ENCODE peak calls at places on chromosomes 5 and 9, in eight cellular contexts. P is WTC11; X is A549; I is lung microvascular endothelial cell; O is H9; Q is activated T-helper 1 cell treated with anti-CD3 and anti-CD28 coated beads, Interleukin-12 subunit alpha, Interleukin-12 subunit beta, Interleukin-2, Interleukin-4 antibody, amounts not matched to agents 30 ng/mL and 10 ng/mL and 1 ng/mL, durations not matched to agents 14 hours and 24 hours and 36 hours; Z is NCI-H748 treated with DMSO at 0.1 percent for 48 hours; N is activated CD4-positive, alpha-beta T cell treated with anti-CD3 and anti-CD28 coated beads, Interleukin-2, amount 50 U/mL, for 4 hours. G is an unnamed sample.

GRCh38 chr5:91670565-91670964 is 287.4 kb upstream of the ARRDC3 start:
- DNase-seq in N (no peak), P (peak), O (peak), I (no peak), Z (no peak), X (no peak), Q (no peak), G (peak)

GRCh38 chr9:78595200-78595945 is 298.4 kb downstream of the PSAT1 start:
- DNase-seq in X (no peak), P (no peak), Z (no peak), Q (no peak), O (no peak), I (no peak), N (no peak), G (no peak)

GRCh38 chr9:134592018-134592818 is 49.4 kb upstream of the COL5A1 start:
- DNase-seq in N (no peak), Z (no peak), P (no peak), I (no peak), Q (no peak), X (peak), O (no peak), G (no peak)

GRCh38 chr5:26205146-26205545 is 833.2 kb downstream of the CDH9 start:
- DNase-seq in N (no peak), Z (no peak), O (no peak), X (no peak), Q (no peak), P (no peak), I (no peak), G (no peak)

GRCh38 chr5:81787843-81788242 is 36.9 kb upstream of the SSBP2 start:
- DNase-seq in P (no peak), O (no peak), N (no peak), I (peak), Q (no peak), X (no peak), Z (no peak), G (peak)

GRCh38 chr5:113226337-113226736 is 208.5 kb downstream of the TSSK1B start:
- DNase-seq in P (no peak), Z (no peak), Q (no peak), O (no peak), N (no peak), X (no peak), I (no peak), G (no peak)

GRCh38 chr9:34377402-34377741 is 674 bp upstream of the MYORG start:
- DNase-seq in N (no peak), Z (no peak), I (no peak), Q (no peak), P (peak), X (peak), O (no peak), G (no peak)

GRCh38 chr9:715310-715709 is 126.2 kb upstream of the DMRT1 start:
- DNase-seq in Q (no peak), I (no peak), P (no peak), N (no peak), O (no peak), Z (no peak), X (no peak), G (no peak)

GRCh38 chr5:149711338-149711737 is 18.8 kb upstream of the PPARGC1B start:
- DNase-seq in X (no peak), I (no peak), N (no peak), Q (no peak), O (no peak), P (no peak), Z (no peak), G (no peak)

GRCh38 chr9:85743290-85744128 is 1.8 kb upstream of the AGTPBP1 start:
- DNase-seq in I (no peak), P (no peak), X (peak), N (no peak), Z (no peak), Q (no peak), O (peak), G (peak)

GRCh38 chr5:139985733-139986132 is 57.4 kb downstream of the NRG2 start:
- DNase-seq in X (peak), I (peak), Z (no peak), P (no peak), Q (no peak), O (no peak), N (no peak), G (no peak)

GRCh38 chr5:168991991-168992390 is 308.9 kb downstream of the SLIT3 start:
- DNase-seq in Q (no peak), I (no peak), X (no peak), O (no peak), N (no peak), P (no peak), Z (no peak), G (no peak)

GRCh38 chr9:76512826-76513225 is 53.8 kb downstream of the GCNT1 start:
- DNase-seq in P (no peak), I (no peak), Z (no peak), O (no peak), N (no peak), Q (no peak), X (no peak), G (no peak)

GRCh38 chr9:128802482-128802881 is 15.4 kb downstream of the TBC1D13 start:
- DNase-seq in I (no peak), Q (no peak), P (no peak), O (no peak), N (no peak), X (no peak), Z (no peak), G (no peak)

GRCh38 chr5:73722224-73722623 is 96.2 kb downstream of the ARHGEF28 start:
- DNase-seq in I (peak), Q (no peak), N (no peak), P (no peak), Z (no peak), X (no peak), O (no peak), G (no peak)

GRCh38 chr9:90038778-90039177 is 434.0 kb downstream of the GADD45G start:
- DNase-seq in X (no peak), O (no peak), N (no peak), Q (no peak), I (no peak), P (no peak), Z (peak), G (no peak)

GRCh38 chr9:122126340-122127333 is 32.9 kb downstream of the NDUFA8 start:
- DNase-seq in Z (no peak), P (peak), I (no peak), O (peak), Q (no peak), N (no peak), X (no peak), G (peak)

GRCh38 chr5:151040211-151040747 is 19.9 kb downstream of the GPX3 start:
- DNase-seq in O (no peak), Z (no peak), P (no peak), Q (no peak), X (peak), I (peak), N (no peak), G (no peak)

GRCh38 chr5:126972062-126972895 is 58.1 kb downstream of the MARCHF3 start:
- DNase-seq in O (no peak), N (no peak), Q (peak), Z (no peak), I (peak), P (no peak), X (no peak), G (no peak)

GRCh38 chr9:103364753-103365152 is 369.6 kb downstream of the CYLC2 start:
- DNase-seq in I (no peak), X (no peak), O (no peak), Z (no peak), Q (no peak), N (no peak), P (no peak), G (no peak)

GRCh38 chr5:112684737-112685136 is 52.9 kb upstream of the APC start:
- DNase-seq in Z (no peak), Q (no peak), O (no peak), I (no peak), N (no peak), X (no peak), P (no peak), G (no peak)

GRCh38 chr5:172395483-172395882 is 58.8 kb downstream of the SH3PXD2B start:
- DNase-seq in N (no peak), O (no peak), P (no peak), I (no peak), X (no peak), Z (no peak), Q (no peak), G (no peak)

GRCh38 chr9:137619240-137620090 is 660 bp downstream of the EHMT1 start:
- DNase-seq in O (no peak), Q (peak), Z (no peak), I (peak), N (no peak), P (peak), X (peak), G (no peak)

GRCh38 chr5:72425995-72426394 is 81.2 kb downstream of the ZNF366 start:
- DNase-seq in X (no peak), Z (no peak), I (no peak), P (no peak), Q (no peak), N (no peak), O (no peak), G (no peak)

GRCh38 chr5:85927632-85928031 is 690.1 kb upstream of the COX7C start:
- DNase-seq in I (no peak), X (no peak), N (no peak), O (no peak), P (no peak), Z (no peak), Q (no peak), G (no peak)

GRCh38 chr5:82413302-82414042 is 135.3 kb upstream of the RPS23 start:
- DNase-seq in Q (no peak), Z (no peak), O (no peak), I (no peak), P (no peak), N (no peak), X (no peak), G (no peak)

GRCh38 chr9:122403381-122404002 is 32.7 kb downstream of the PTGS1 start:
- DNase-seq in O (no peak), I (no peak), N (no peak), P (no peak), Z (no peak), Q (no peak), X (no peak), G (no peak)

GRCh38 chr5:14665110-14665822 is 748 bp downstream of the OTULIN start:
- DNase-seq in I (no peak), N (no peak), X (peak), Z (peak), Q (no peak), P (no peak), O (peak), G (peak)

GRCh38 chr5:52665544-52665943 is 122.2 kb upstream of the ITGA1 start:
- DNase-seq in Z (no peak), N (no peak), P (no peak), O (no peak), I (peak), Q (no peak), X (no peak), G (no peak)

GRCh38 chr9:117411547-117411946 is 3.3 kb downstream of the ASTN2 start:
- DNase-seq in N (no peak), I (peak), X (peak), O (peak), P (peak), Z (peak), Q (no peak), G (peak)

GRCh38 chr5:171863928-171864327 is 78.3 kb downstream of the SMIM23 start:
- DNase-seq in I (no peak), Z (no peak), O (no peak), X (no peak), N (no peak), Q (no peak), P (no peak), G (no peak)

GRCh38 chr5:124239572-124239971 is 506.9 kb downstream of the ZNF608 start:
- DNase-seq in X (no peak), Z (no peak), I (no peak), O (no peak), N (no peak), P (no peak), Q (no peak), G (no peak)

GRCh38 chr5:176542596-176543427 is 5.6 kb upstream of the RNF44 start:
- DNase-seq in Z (no peak), Q (peak), P (peak), X (no peak), I (peak), N (no peak), O (no peak), G (peak)